ENCODE peak calls at places on chromosomes 5 and 9, in nine cellular contexts. D is body of pancreas, I is stomach, P is HCT116, J is AG04450, W is esophagus muscularis mucosa, F is thoracic aorta, Y is brain microvascular endothelial cell, A is tibial artery. Z is an unnamed sample.

GRCh38 chr9:21682376-21682775 is 120.1 kb upstream of the MTAP start:
- DNase-seq in D (no peak), I (no peak), P (no peak), J (no peak), W (no peak), F (no peak), Y (no peak), A (no peak), Z (no peak)

GRCh38 chr9:15182755-15183154 is 124.3 kb downstream of the TTC39B start:
- DNase-seq in D (no peak), I (no peak), P (no peak), J (no peak), W (no peak), F (no peak), Y (no peak), A (no peak), Z (no peak)

GRCh38 chr5:177303925-177304391 is 359 bp downstream of the PRELID1 start:
- DNase-seq in D (no peak), I (no peak), P (no peak), J (no peak), W (no peak), F (no peak), Y (no peak), A (no peak), Z (no peak)

GRCh38 chr9:21579209-21579608 is 97.1 kb upstream of the IFNE start:
- DNase-seq in D (no peak), I (no peak), P (no peak), J (no peak), W (no peak), F (no peak), Y (no peak), A (no peak), Z (no peak)

GRCh38 chr5:177447611-177448243 is 1.1 kb downstream of the PRR7 start:
- DNase-seq in D (peak), I (peak), P (peak), J (no peak), W (no peak), F (peak), Y (no peak), A (no peak), Z (no peak)

GRCh38 chr9:99406939-99407338 is 184.9 kb downstream of the SEC61B start:
- DNase-seq in D (no peak), I (no peak), P (no peak), J (no peak), W (no peak), F (no peak), Y (no peak), A (no peak), Z (no peak)

GRCh38 chr9:84691634-84692033 is 22.1 kb downstream of the NTRK2 start:
- DNase-seq in D (no peak), I (no peak), P (no peak), J (no peak), W (no peak), F (no peak), Y (no peak), A (no peak), Z (no peak)

GRCh38 chr9:88198346-88198807 is 60.1 kb upstream of the SPATA31C2 start:
- DNase-seq in D (peak), I (no peak), P (no peak), J (peak), W (peak), F (no peak), Y (peak), A (peak), Z (no peak)

GRCh38 chr5:180718810-180719453 is 20.9 kb downstream of the OR2Y1 start:
- DNase-seq in D (peak), I (no peak), P (peak), J (peak), W (peak), F (no peak), Y (peak), A (no peak), Z (no peak)

GRCh38 chr5:150780180-150780692 is 1.7 kb downstream of the SMIM3 start:
- DNase-seq in D (no peak), I (peak), P (no peak), J (no peak), W (no peak), F (peak), Y (peak), A (peak), Z (no peak)

GRCh38 chr9:113648048-113648447 is 184.5 kb downstream of the RGS3 start:
- DNase-seq in D (no peak), I (no peak), P (no peak), J (no peak), W (no peak), F (no peak), Y (no peak), A (peak), Z (no peak)

GRCh38 chr5:16690243-16690839 is 73.5 kb upstream of the RETREG1 start:
- DNase-seq in D (peak), I (no peak), P (peak), J (no peak), W (no peak), F (no peak), Y (peak), A (no peak), Z (no peak)

GRCh38 chr5:56346044-56346710 is 113.0 kb upstream of the ANKRD55 start:
- DNase-seq in D (no peak), I (no peak), P (no peak), J (no peak), W (no peak), F (no peak), Y (no peak), A (no peak), Z (no peak)

GRCh38 chr9:22354699-22355384 is 91.8 kb upstream of the DMRTA1 start:
- DNase-seq in D (no peak), I (no peak), P (no peak), J (no peak), W (no peak), F (no peak), Y (no peak), A (no peak), Z (no peak)

GRCh38 chr9:20292002-20292401 is 330.3 kb downstream of the MLLT3 start:
- DNase-seq in D (no peak), I (no peak), P (peak), J (no peak), W (no peak), F (no peak), Y (peak), A (no peak), Z (no peak)

GRCh38 chr5:116097301-116097700 is 12.5 kb downstream of the COMMD10 start:
- DNase-seq in D (no peak), I (no peak), P (no peak), J (no peak), W (no peak), F (no peak), Y (peak), A (no peak), Z (no peak)

GRCh38 chr9:89541798-89542197 is 43.9 kb upstream of the SEMA4D start:
- DNase-seq in D (no peak), I (no peak), P (no peak), J (no peak), W (no peak), F (no peak), Y (no peak), A (no peak), Z (peak)

GRCh38 chr5:151691706-151692105 is 5.0 kb upstream of the SPARC start:
- DNase-seq in D (no peak), I (no peak), P (no peak), J (no peak), W (no peak), F (no peak), Y (no peak), A (no peak), Z (no peak)

GRCh38 chr5:177437623-177438022 is 9.0 kb upstream of the PRR7 start:
- DNase-seq in D (no peak), I (no peak), P (no peak), J (no peak), W (no peak), F (no peak), Y (no peak), A (no peak), Z (no peak)

GRCh38 chr5:58793888-58794287 is 211.0 kb downstream of the RAB3C start:
- DNase-seq in D (no peak), I (no peak), P (no peak), J (no peak), W (no peak), F (no peak), Y (no peak), A (no peak), Z (no peak)

GRCh38 chr5:113036826-113037225 is 60.2 kb downstream of the DCP2 start:
- DNase-seq in D (no peak), I (no peak), P (no peak), J (no peak), W (peak), F (no peak), Y (no peak), A (no peak), Z (no peak)

GRCh38 chr5:93621340-93621872 is 38.4 kb downstream of the NR2F1 start:
- DNase-seq in D (peak), I (peak), P (no peak), J (no peak), W (peak), F (peak), Y (peak), A (peak), Z (no peak)

GRCh38 chr5:41748631-41749030 is 121.6 kb downstream of the OXCT1 start:
- DNase-seq in D (no peak), I (no peak), P (peak), J (no peak), W (no peak), F (no peak), Y (peak), A (no peak), Z (no peak)

GRCh38 chr5:109741390-109741789 is 51.7 kb downstream of the MAN2A1 start:
- DNase-seq in D (no peak), I (no peak), P (no peak), J (no peak), W (no peak), F (no peak), Y (no peak), A (no peak), Z (no peak)
- H3K27ac ChIP-seq in D (no peak), I (no peak), P (no peak), J (no peak), W (no peak), F (peak), Y (peak), A (no peak), Z (no peak)

GRCh38 chr5:119743927-119744326 is 114.6 kb downstream of the FAM170A start:
- DNase-seq in D (peak), I (no peak), P (peak), J (no peak), W (no peak), F (no peak), Y (peak), A (no peak), Z (no peak)
- TF ChIP-seq CTCF in D (peak), I (no peak), P (peak), J (peak), W (no peak), F (no peak), Y (peak), A (no peak), Z (no peak)

GRCh38 chr5:82593481-82593880 is 315.3 kb upstream of the RPS23 start:
- DNase-seq in D (no peak), I (no peak), P (no peak), J (no peak), W (no peak), F (no peak), Y (peak), A (no peak), Z (no peak)
- H3K27ac ChIP-seq in D (no peak), I (no peak), P (no peak), J (no peak), W (no peak), F (peak), Y (peak), A (peak), Z (no peak)

GRCh38 chr9:126397056-126397455 is 70.4 kb downstream of the MVB12B start:
- DNase-seq in D (no peak), I (peak), P (no peak), J (no peak), W (no peak), F (no peak), Y (no peak), A (no peak), Z (peak)
- TF ChIP-seq CTCF in D (no peak), I (no peak), P (peak), J (peak), W (no peak), F (no peak), Y (peak), A (no peak), Z (peak)

GRCh38 chr9:109108318-109108717 is 11.4 kb downstream of the TMEM245 start:
- DNase-seq in D (no peak), I (no peak), P (no peak), J (no peak), W (no peak), F (no peak), Y (peak), A (no peak), Z (no peak)

GRCh38 chr9:109107402-109108240 is 12.1 kb downstream of the TMEM245 start:
- DNase-seq in D (no peak), I (no peak), P (peak), J (no peak), W (no peak), F (no peak), Y (peak), A (no peak), Z (no peak)

GRCh38 chr9:109109962-109110325 is 9.8 kb downstream of the TMEM245 start:
- DNase-seq in D (no peak), I (no peak), P (no peak), J (no peak), W (no peak), F (no peak), Y (no peak), A (no peak), Z (no peak)

GRCh38 chr9:109113239-109113638 is 6.5 kb downstream of the TMEM245 start:
- DNase-seq in D (no peak), I (no peak), P (no peak), J (no peak), W (no peak), F (no peak), Y (no peak), A (no peak), Z (no peak)

DNA sequence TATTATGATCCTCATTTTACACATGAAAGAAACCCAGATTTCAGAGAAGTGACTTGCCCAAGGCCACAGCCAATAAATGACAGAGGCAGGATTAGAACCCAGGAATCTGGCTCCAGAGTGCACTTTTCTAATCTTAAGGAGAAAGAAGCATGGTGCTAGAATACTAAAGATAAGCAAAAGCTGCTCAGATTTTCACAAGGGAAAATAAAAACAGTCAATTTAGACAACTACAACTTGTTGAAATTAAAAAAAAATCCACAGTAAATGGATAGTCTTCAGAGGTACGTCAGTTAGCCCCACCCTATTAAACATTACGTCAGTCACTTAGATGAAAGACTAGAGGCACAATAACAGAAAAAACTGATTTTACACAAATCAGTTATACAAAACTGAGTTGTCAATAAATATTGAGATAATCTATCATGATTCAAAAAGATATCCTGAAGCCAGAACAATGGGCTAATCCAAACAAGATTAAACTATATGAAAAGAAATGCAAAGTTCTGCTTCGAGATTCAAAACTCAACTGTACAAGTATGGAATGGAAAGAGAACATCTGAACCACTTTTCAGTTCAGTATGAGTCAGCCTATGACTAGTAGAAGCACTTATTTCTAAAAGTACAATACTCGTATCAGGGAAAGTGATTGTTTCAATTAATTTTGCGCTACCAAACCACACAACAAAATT is 9.3 kb downstream of the TMEM245 start:
- DNase-seq in D (no peak), I (no peak), P (peak), J (no peak), W (no peak), F (no peak), Y (peak), A (no peak), Z (no peak)
- H3K27ac ChIP-seq in D (peak), I (peak), P (peak), J (no peak), W (peak), F (peak), Y (peak), A (peak), Z (no peak)